ENCODE peak calls at places on chromosome 3, in five cellular contexts. R is hepatocyte, U is astrocyte of the spinal cord, T is astrocyte, K is brain microvascular endothelial cell. O is an unnamed sample.

GRCh38 chr3:153977148-153977547 is 144.0 kb upstream of the ARHGEF26 start:
- DNase-seq in T (peak), K (peak), R (no peak), U (peak), O (peak)

GRCh38 chr3:195106418-195106906 is 164.5 kb downstream of the XXYLT1 start:
- DNase-seq in T (peak), U (peak), R (peak), K (peak), O (peak)

GRCh38 chr3:129005526-129006303 is 4.6 kb downstream of the EFCC1 start:
- DNase-seq in T (no peak), R (no peak), K (no peak), U (peak), O (no peak)

GRCh38 chr3:187188931-187189330 is 8.4 kb upstream of the RTP1 start:
- DNase-seq in T (peak), R (no peak), K (no peak), U (no peak), O (no peak)

GRCh38 chr3:52098108-52098507 is 41.7 kb upstream of the DUSP7 start:
- DNase-seq in R (no peak), K (no peak), U (no peak), T (no peak), O (no peak)

GRCh38 chr3:10600159-10601125 is 95.1 kb upstream of the ATP2B2 start:
- DNase-seq in R (no peak), T (peak), K (no peak), U (peak), O (no peak)

GRCh38 chr3:44318929-44319328 is 19.6 kb upstream of the TCAIM start:
- DNase-seq in K (no peak), U (no peak), R (no peak), T (no peak), O (no peak)

GRCh38 chr3:3200632-3201212 is 21.2 kb upstream of the CRBN start:
- DNase-seq in T (peak), R (peak), U (peak), K (peak), O (peak)

GRCh38 chr3:184334470-184335158 is 2.8 kb upstream of the FAM131A start:
- DNase-seq in K (peak), U (peak), R (peak), T (peak), O (peak)

GRCh38 chr3:49199244-49199899 is 28.0 kb downstream of the KLHDC8B start:
- DNase-seq in R (no peak), K (peak), U (peak), T (peak), O (peak)

GRCh38 chr3:141150431-141150830 is 81.2 kb upstream of the PXYLP1 start:
- DNase-seq in K (no peak), R (no peak), T (no peak), U (no peak), O (no peak)

GRCh38 chr3:159627634-159628033 is 361.0 kb upstream of the IL12A start:
- DNase-seq in T (no peak), K (no peak), R (peak), U (no peak), O (no peak)

GRCh38 chr3:123353852-123354238 is 95.0 kb downstream of the ADCY5 start:
- DNase-seq in K (peak), T (peak), U (peak), R (no peak), O (no peak)

GRCh38 chr3:194139085-194139976 is 3.4 kb downstream of the HES1 start:
- DNase-seq in U (peak), R (peak), T (peak), K (peak), O (peak)

GRCh38 chr3:122742234-122742633 is 51.4 kb downstream of the HSPBAP1 start:
- DNase-seq in K (no peak), U (no peak), R (no peak), T (no peak), O (no peak)

GRCh38 chr3:186432189-186432588 is 70.2 kb upstream of the DGKG start:
- DNase-seq in U (no peak), K (no peak), R (no peak), T (no peak), O (peak)

GRCh38 chr3:105823149-105823866 is 45.5 kb downstream of the CBLB start:
- DNase-seq in U (peak), T (peak), R (peak), K (peak), O (peak)

GRCh38 chr3:33081812-33082211 is 15.1 kb downstream of the GLB1 start:
- DNase-seq in T (no peak), R (no peak), K (no peak), U (no peak), O (no peak)

GRCh38 chr3:8911781-8912180 is 51.5 kb downstream of the RAD18 start:
- DNase-seq in R (no peak), K (no peak), T (no peak), U (no peak), O (no peak)

GRCh38 chr3:142215111-142215510 is 10.3 kb downstream of the GK5 start:
- DNase-seq in R (no peak), K (no peak), U (no peak), T (no peak), O (no peak)

GRCh38 chr3:133980035-133980434 is 49.7 kb downstream of the SLCO2A1 start:
- DNase-seq in K (no peak), R (no peak), U (no peak), T (no peak), O (no peak)

GRCh38 chr3:120144267-120144666 is 50.0 kb upstream of the GSK3B start:
- DNase-seq in K (peak), R (peak), U (peak), T (peak), O (no peak)

GRCh38 chr3:176514297-176514696 is 683.0 kb downstream of the TBL1XR1 start:
- DNase-seq in T (peak), U (peak), K (peak), R (peak), O (peak)

GRCh38 chr3:176522436-176522835 is 674.8 kb downstream of the TBL1XR1 start:
- DNase-seq in R (no peak), T (no peak), K (no peak), U (no peak), O (no peak)

GRCh38 chr3:41045491-41045890 is 153.8 kb upstream of the CTNNB1 start:
- DNase-seq in T (no peak), K (no peak), R (no peak), U (no peak), O (no peak)

GRCh38 chr3:550481-550880 is 353.9 kb downstream of the CHL1 start:
- DNase-seq in R (no peak), K (no peak), T (no peak), U (no peak), O (no peak)

GRCh38 chr3:157238527-157238926 is 78.6 kb upstream of the CCNL1 start:
- DNase-seq in T (peak), K (no peak), R (no peak), U (no peak), O (no peak)

GRCh38 chr3:195098741-195099525 is 172.0 kb downstream of the XXYLT1 start:
- DNase-seq in T (no peak), U (no peak), R (no peak), K (no peak), O (no peak)

GRCh38 chr3:46910166-46910760 is 32.7 kb downstream of the PTH1R start:
- DNase-seq in U (no peak), R (no peak), K (no peak), T (no peak), O (no peak)

GRCh38 chr3:121436641-121437040 is 109.1 kb downstream of the POLQ start:
- DNase-seq in T (no peak), U (no peak), K (no peak), R (no peak), O (no peak)

GRCh38 chr3:44468572-44469520 is 8.6 kb downstream of the ZNF445 start:
- DNase-seq in K (peak), R (no peak), T (peak), U (peak), O (peak)

GRCh38 chr3:49867871-49868321 is 1.8 kb downstream of the CAMKV start:
- DNase-seq in R (peak), K (peak), U (peak), T (peak), O (peak)

GRCh38 chr3:126415661-126416591 is 21.2 kb downstream of the CFAP100 start:
- DNase-seq in U (no peak), T (no peak), K (no peak), R (no peak), O (no peak)

GRCh38 chr3:21013566-21013965 is 737.4 kb downstream of the ZNF385D start:
- DNase-seq in R (no peak), T (peak), K (no peak), U (peak), O (no peak)

GRCh38 chr3:21020043-21020442 is 731.0 kb downstream of the ZNF385D start:
- DNase-seq in T (no peak), U (no peak), R (no peak), K (no peak), O (no peak)

GRCh38 chr3:21020681-21021080 is 730.3 kb downstream of the ZNF385D start:
- DNase-seq in U (no peak), T (no peak), R (no peak), K (no peak), O (no peak)

DNA sequence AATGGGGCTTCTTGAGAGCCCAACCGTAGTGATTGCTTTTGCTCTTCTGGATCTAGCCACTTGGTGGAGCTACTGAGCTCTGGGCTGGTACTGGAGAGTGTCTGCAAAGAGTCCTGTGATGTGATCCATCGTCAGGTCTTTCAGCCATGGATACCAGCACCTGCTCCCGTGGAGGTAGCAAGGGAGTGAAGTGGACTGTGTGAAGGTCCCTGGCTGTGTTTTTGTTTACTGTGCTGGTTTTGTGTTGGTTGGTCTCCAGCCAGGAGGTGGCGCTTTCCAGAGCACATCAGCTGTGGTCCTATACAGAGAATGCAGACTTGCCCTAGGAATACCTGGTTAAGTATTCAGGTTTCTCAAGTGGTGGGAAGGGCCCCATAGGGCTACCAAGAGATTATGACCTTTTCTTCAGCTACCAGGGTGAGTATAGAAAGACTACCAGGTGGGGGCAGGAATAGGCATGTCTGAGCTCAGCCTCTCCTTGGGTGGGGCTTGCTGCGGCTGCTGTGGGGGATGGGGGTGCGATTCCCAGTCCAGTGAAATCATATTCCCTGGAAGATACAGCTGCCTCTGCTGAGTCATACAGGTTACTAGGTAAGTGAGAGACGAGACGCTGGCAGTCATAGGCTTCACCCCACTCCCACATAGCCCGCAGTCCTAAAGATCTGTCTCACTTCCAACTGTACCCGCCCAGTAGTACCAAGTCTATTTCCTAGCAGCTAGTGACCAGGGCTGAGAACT is 733.7 kb downstream of the ZNF385D start:
- DNase-seq in R (no peak), T (no peak), U (no peak), K (no peak), O (peak)
- TF ChIP-seq CTCF in R (no peak), T (no peak), U (peak), K (peak), O (peak)

GRCh38 chr3:39346785-39347585 is 17.5 kb downstream of the CCR8 start:
- DNase-seq in T (no peak), K (no peak), U (no peak), R (no peak), O (no peak)

GRCh38 chr3:39347586-39347876 is 18.0 kb downstream of the CCR8 start:
- DNase-seq in U (no peak), R (no peak), K (no peak), T (no peak), O (no peak)

GRCh38 chr3:39343076-39343717 is 13.7 kb downstream of the CCR8 start:
- DNase-seq in K (no peak), T (no peak), U (no peak), R (peak), O (peak)

GRCh38 chr3:39344746-39345344 is 15.3 kb downstream of the CCR8 start:
- DNase-seq in R (no peak), U (no peak), T (no peak), K (no peak), O (no peak)

DNA sequence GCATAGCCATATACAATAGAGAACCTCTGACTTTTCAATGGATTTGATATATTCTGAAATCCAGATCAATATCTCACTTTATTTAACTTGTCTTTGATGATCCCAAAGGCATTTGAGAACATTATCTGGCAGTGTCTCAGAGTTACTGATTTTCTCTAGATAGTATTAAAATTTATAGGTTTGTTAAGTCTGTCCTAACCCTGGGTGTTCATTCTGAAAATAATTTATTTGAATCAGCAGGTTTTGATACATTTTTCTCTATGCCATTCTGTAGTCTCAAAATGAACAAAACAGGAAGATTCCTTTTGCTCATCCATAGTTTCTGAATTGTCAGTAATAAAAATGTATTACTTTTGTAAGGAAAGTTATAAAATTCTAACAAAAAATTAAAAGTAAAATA is 14.3 kb downstream of the CCR8 start:
- DNase-seq in K (no peak), U (no peak), R (no peak), T (no peak), O (no peak)
- H3K4me3 ChIP-seq in K (no peak), U (no peak), R (no peak), T (no peak), O (no peak)

GRCh38 chr3:146747928-146748327 is 142.8 kb upstream of the PLSCR5 start:
- DNase-seq in T (peak), K (peak), R (peak), U (peak), O (peak)
- TF ChIP-seq CTCF in T (peak), K (peak), R (peak), U (peak), O (peak)

GRCh38 chr3:80994085-80994665 is 767.3 kb downstream of the GBE1 start:
- DNase-seq in R (no peak), T (no peak), U (no peak), K (no peak), O (no peak)

GRCh38 chr3:80997622-80998021 is 763.8 kb downstream of the GBE1 start:
- DNase-seq in U (no peak), R (no peak), T (no peak), K (no peak), O (no peak)

GRCh38 chr3:80993241-80993945 is 768.1 kb downstream of the GBE1 start:
- DNase-seq in K (no peak), U (no peak), R (no peak), T (no peak), O (no peak)

GRCh38 chr3:80998022-80998421 is 763.4 kb downstream of the GBE1 start:
- DNase-seq in K (no peak), U (no peak), T (no peak), R (no peak), O (no peak)

GRCh38 chr3:80994767-80995166 is 766.7 kb downstream of the GBE1 start:
- DNase-seq in K (no peak), T (no peak), U (no peak), R (no peak), O (no peak)
- H3K4me3 ChIP-seq in K (no peak), T (no peak), U (no peak), R (no peak), O (no peak)

GRCh38 chr3:13507791-13508339 is 27.8 kb downstream of the HDAC11 start:
- DNase-seq in U (peak), T (no peak), R (peak), K (no peak), O (no peak)

GRCh38 chr3:13506239-13506638 is 26.1 kb downstream of the HDAC11 start:
- DNase-seq in R (no peak), K (no peak), U (no peak), T (no peak), O (no peak)

GRCh38 chr3:13506680-13507079 is 26.6 kb downstream of the HDAC11 start:
- DNase-seq in T (no peak), R (no peak), K (no peak), U (no peak), O (no peak)

GRCh38 chr3:13508496-13508895 is 28.4 kb downstream of the HDAC11 start:
- DNase-seq in T (no peak), K (no peak), U (no peak), R (no peak), O (no peak)

GRCh38 chr3:13507247-13507790 is 27.2 kb downstream of the HDAC11 start:
- DNase-seq in T (no peak), R (no peak), K (no peak), U (no peak), O (no peak)
- TF ChIP-seq CTCF in T (no peak), R (no peak), K (no peak), U (no peak), O (no peak)

O was measured in fibroblast of mammary gland.